ENCODE peak calls at places on chromosomes 5 and 9, in six cellular contexts. J, X, I, S, L and K are unnamed samples.

GRCh38 chr9:111440226-111440625 is 44.0 kb downstream of the ECPAS start:
- DNase-seq in J (no peak), X (no peak), I (no peak), S (no peak), L (no peak), K (no peak)

GRCh38 chr9:4714266-4715016 is 26.6 kb downstream of the AK3 start:
- DNase-seq in J (peak), X (no peak), I (no peak), S (no peak), L (no peak), K (no peak)

GRCh38 chr9:94787268-94787667 is 60.8 kb downstream of the AOPEP start:
- DNase-seq in J (no peak), X (no peak), I (no peak), S (no peak), L (no peak), K (no peak)

GRCh38 chr5:15715535-15715934 is 215.6 kb downstream of the FBXL7 start:
- DNase-seq in J (no peak), X (no peak), I (no peak), S (no peak), L (no peak), K (no peak)

GRCh38 chr5:13510616-13511015 is 433.9 kb downstream of the DNAH5 start:
- DNase-seq in J (peak), X (no peak), I (no peak), S (no peak), L (no peak), K (no peak)

GRCh38 chr9:135275163-135275925 is 187.9 kb downstream of the OLFM1 start:
- DNase-seq in J (no peak), X (no peak), I (no peak), S (no peak), L (peak), K (no peak)

GRCh38 chr5:137269297-137269696 is 229.8 kb downstream of the SPOCK1 start:
- DNase-seq in J (no peak), X (no peak), I (no peak), S (no peak), L (no peak), K (no peak)

GRCh38 chr5:4182144-4182543 is 586.5 kb downstream of the IRX1 start:
- DNase-seq in J (no peak), X (no peak), I (no peak), S (no peak), L (no peak), K (no peak)

GRCh38 chr5:13866792-13867191 is 77.7 kb downstream of the DNAH5 start:
- DNase-seq in J (peak), X (no peak), I (no peak), S (no peak), L (no peak), K (no peak)

GRCh38 chr5:75057551-75057950 is 5.2 kb upstream of the GCNT4 start:
- DNase-seq in J (no peak), X (no peak), I (no peak), S (no peak), L (no peak), K (no peak)

GRCh38 chr9:28651050-28651722 is 1077.9 kb upstream of the C9orf72 start:
- DNase-seq in J (no peak), X (no peak), I (no peak), S (no peak), L (no peak), K (no peak)

GRCh38 chr5:125316913-125317545 is 570.6 kb upstream of the ZNF608 start:
- DNase-seq in J (no peak), X (no peak), I (no peak), S (no peak), L (no peak), K (no peak)

GRCh38 chr9:95505676-95506437 is 10.9 kb downstream of the PTCH1 start:
- DNase-seq in J (peak), X (peak), I (no peak), S (peak), L (no peak), K (peak)

GRCh38 chr9:95820076-95820475 is 55.4 kb upstream of the ERCC6L2 start:
- DNase-seq in J (no peak), X (no peak), I (no peak), S (no peak), L (no peak), K (no peak)

GRCh38 chr5:81948349-81948748 is 23.5 kb upstream of the ATG10 start:
- DNase-seq in J (peak), X (no peak), I (no peak), S (no peak), L (no peak), K (no peak)

GRCh38 chr9:20208156-20208555 is 414.1 kb downstream of the MLLT3 start:
- DNase-seq in J (no peak), X (no peak), I (no peak), S (no peak), L (no peak), K (no peak)

GRCh38 chr5:53166101-53166500 is 56.5 kb upstream of the MOCS2 start:
- DNase-seq in J (no peak), X (no peak), I (no peak), S (no peak), L (no peak), K (no peak)

GRCh38 chr9:110256142-110256391 is 240 bp downstream of the TXN start:
- DNase-seq in J (no peak), X (no peak), I (no peak), S (no peak), L (no peak), K (no peak)

GRCh38 chr9:110257971-110258370 is 1.7 kb upstream of the TXN start:
- DNase-seq in J (peak), X (no peak), I (no peak), S (no peak), L (no peak), K (no peak)

GRCh38 chr9:110257097-110257955 is 1.0 kb upstream of the TXN start:
- DNase-seq in J (peak), X (no peak), I (no peak), S (peak), L (no peak), K (peak)

GRCh38 chr9:110255417-110256141 is 728 bp downstream of the TXN start:
- DNase-seq in J (peak), X (peak), I (peak), S (peak), L (peak), K (peak)

GRCh38 chr9:110256392-110257096 is at the start of gene TXN:
- DNase-seq in J (peak), X (peak), I (peak), S (peak), L (peak), K (peak)
- TF ChIP-seq POLR2A in J (peak), X (peak), I (peak), S (peak), L (no peak), K (peak)

GRCh38 chr5:42950466-42951168 is 89.5 kb downstream of the ANXA2R start:
- DNase-seq in J (peak), X (peak), I (peak), S (peak), L (peak), K (peak)
- TF ChIP-seq POLR2A in J (peak), X (no peak), I (peak), S (no peak), L (peak), K (peak)

GRCh38 chr9:34328983-34329832 is at the start of the genes KIF24 and NUDT2:
- DNase-seq in J (peak), X (peak), I (peak), S (peak), L (peak), K (peak)
- TF ChIP-seq POLR2A in J (peak), X (peak), I (peak), S (peak), L (no peak), K (peak)

DNA sequence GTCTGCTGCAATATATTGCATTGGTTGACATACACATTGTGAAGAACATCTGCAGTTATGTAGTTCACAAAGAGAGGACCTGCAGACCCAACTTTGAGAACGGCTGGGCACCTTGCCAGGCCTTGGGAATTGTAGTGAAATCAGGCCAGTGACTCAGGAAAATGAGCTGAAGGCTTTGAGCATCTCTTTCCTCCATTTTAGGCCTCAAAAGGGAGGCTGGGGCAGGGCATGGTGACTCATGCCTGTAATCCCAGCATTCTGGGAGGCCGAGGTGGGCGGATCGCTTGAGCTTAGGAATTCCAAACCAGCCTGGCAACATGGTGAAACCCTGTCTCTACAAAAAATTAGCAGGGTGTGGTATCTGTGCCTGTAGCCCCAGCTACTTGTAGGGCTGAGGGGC is 1.4 kb upstream of the IPPK start:
- DNase-seq in J (peak), X (no peak), I (peak), S (peak), L (no peak), K (no peak)
- TF ChIP-seq POLR2A in J (no peak), X (no peak), I (no peak), S (no peak), L (no peak), K (no peak)

GRCh38 chr5:69404659-69405330 is 10.1 kb upstream of the MARVELD2 start:
- DNase-seq in J (no peak), X (no peak), I (no peak), S (no peak), L (no peak), K (no peak)
- TF ChIP-seq POLR2A in J (no peak), X (no peak), I (no peak), S (no peak), L (no peak), K (no peak)

GRCh38 chr5:157575096-157575872 is at the start of gene ADAM19:
- DNase-seq in J (peak), X (peak), I (no peak), S (peak), L (no peak), K (peak)
- TF ChIP-seq POLR2A in J (peak), X (peak), I (no peak), S (peak), L (no peak), K (no peak)

GRCh38 chr5:113265190-113265589 is 169.6 kb downstream of the TSSK1B start:
- DNase-seq in J (no peak), X (no peak), I (no peak), S (no peak), L (no peak), K (no peak)
- TF ChIP-seq POLR2A in J (no peak), X (no peak), I (no peak), S (no peak), L (no peak), K (no peak)